ENCODE peak calls at places on chromosomes 4 and X, in ten cellular contexts. W is heart left ventricle; Q is small intestine; R is Panc1; J is body of pancreas; G is psoas muscle; T is cardiac muscle cell; U is kidney; P is OCI-LY7; E is CD8-positive, alpha-beta memory T cell. B is an unnamed sample. For H3K4me1, the result is how much of the 10 kb centered on the place peaks cover.

GRCh38 chr4:132269303-132269990 is 879.6 kb upstream of the PCDH10 start:
- DNase-seq in W (no peak), Q (no peak), R (no peak), J (no peak), G (no peak), T (no peak), U (no peak), P (no peak), E (no peak), B (no peak)

GRCh38 chrX:9530848-9531274 is 66.0 kb downstream of the TBL1X start:
- DNase-seq in W (peak), Q (peak), R (no peak), J (peak), G (peak), T (peak), U (peak), P (peak), E (peak), B (peak)

GRCh38 chr4:8319731-8320385 is 50.3 kb downstream of the HTRA3 start:
- DNase-seq in W (no peak), Q (no peak), R (no peak), J (peak), G (peak), T (no peak), U (peak), P (no peak), E (no peak), B (peak)

GRCh38 chr4:183139058-183139740 is 40.1 kb downstream of the WWC2 start:
- DNase-seq in W (no peak), Q (no peak), R (no peak), J (no peak), G (no peak), T (no peak), U (no peak), P (no peak), E (no peak), B (no peak)

GRCh38 chrX:66632473-66632872 is 6.4 kb downstream of the EDA2R start:
- DNase-seq in W (no peak), Q (no peak), R (no peak), J (no peak), G (no peak), T (no peak), U (no peak), P (no peak), E (no peak), B (no peak)

GRCh38 chrX:3717742-3718420 is 4.4 kb upstream of the PRKX start:
- DNase-seq in W (no peak), Q (no peak), R (no peak), J (no peak), G (no peak), T (peak), U (no peak), P (no peak), E (no peak), B (no peak)

GRCh38 chr4:99323761-99324160 is 2.6 kb upstream of the ADH1B start:
- DNase-seq in W (no peak), Q (no peak), R (no peak), J (no peak), G (no peak), T (peak), U (no peak), P (no peak), E (no peak), B (peak)

GRCh38 chr4:112881842-112882241 is 167.6 kb upstream of the ANK2 start:
- DNase-seq in W (no peak), Q (no peak), R (no peak), J (no peak), G (no peak), T (peak), U (no peak), P (no peak), E (no peak), B (no peak)

GRCh38 chr4:145130788-145131398 is 32.8 kb downstream of the ABCE1 start:
- DNase-seq in W (no peak), Q (no peak), R (no peak), J (no peak), G (no peak), T (peak), U (no peak), P (no peak), E (no peak), B (no peak)

GRCh38 chr4:78551420-78552351 is at the start of gene ANXA3:
- DNase-seq in W (peak), Q (peak), R (no peak), J (peak), G (peak), T (peak), U (peak), P (no peak), E (no peak), B (peak)

GRCh38 chr4:3299122-3299521 is 6.3 kb downstream of the RGS12 start:
- DNase-seq in W (peak), Q (no peak), R (no peak), J (no peak), G (no peak), T (no peak), U (peak), P (no peak), E (no peak), B (no peak)
- H3K27ac ChIP-seq in W (no peak), Q (no peak), R (no peak), J (no peak), G (peak), T (peak), U (no peak), P (no peak), E (no peak), B (no peak)

GRCh38 chrX:25853002-25853479 is 285.1 kb upstream of the MAGEB18 start:
- DNase-seq in W (no peak), Q (no peak), R (no peak), J (no peak), G (no peak), T (no peak), U (no peak), P (no peak), E (no peak), B (no peak)

GRCh38 chrX:25860322-25860721 is 277.8 kb upstream of the MAGEB18 start:
- DNase-seq in W (no peak), Q (no peak), R (no peak), J (no peak), G (no peak), T (no peak), U (peak), P (no peak), E (no peak), B (no peak)

GRCh38 chrX:25858273-25858880 is 279.8 kb upstream of the MAGEB18 start:
- DNase-seq in W (no peak), Q (no peak), R (no peak), J (no peak), G (no peak), T (peak), U (no peak), P (no peak), E (no peak), B (no peak)
- H3K4me3 ChIP-seq in W (no peak), Q (no peak), R (no peak), J (no peak), G (no peak), T (no peak), U (no peak), P (no peak), E (no peak), B (no peak)

GRCh38 chrX:103773445-103773844 is 3.2 kb upstream of the PLP1 start:
- DNase-seq in W (no peak), Q (no peak), R (no peak), J (no peak), G (no peak), T (no peak), U (no peak), P (no peak), E (no peak), B (no peak)

GRCh38 chrX:103776586-103776985 is at the start of gene PLP1:
- DNase-seq in W (no peak), Q (no peak), R (no peak), J (no peak), G (no peak), T (no peak), U (no peak), P (no peak), E (no peak), B (no peak)

GRCh38 chrX:103779156-103779555 is 2.5 kb downstream of the PLP1 start:
- DNase-seq in W (no peak), Q (no peak), R (no peak), J (no peak), G (no peak), T (peak), U (no peak), P (no peak), E (no peak), B (no peak)

DNA sequence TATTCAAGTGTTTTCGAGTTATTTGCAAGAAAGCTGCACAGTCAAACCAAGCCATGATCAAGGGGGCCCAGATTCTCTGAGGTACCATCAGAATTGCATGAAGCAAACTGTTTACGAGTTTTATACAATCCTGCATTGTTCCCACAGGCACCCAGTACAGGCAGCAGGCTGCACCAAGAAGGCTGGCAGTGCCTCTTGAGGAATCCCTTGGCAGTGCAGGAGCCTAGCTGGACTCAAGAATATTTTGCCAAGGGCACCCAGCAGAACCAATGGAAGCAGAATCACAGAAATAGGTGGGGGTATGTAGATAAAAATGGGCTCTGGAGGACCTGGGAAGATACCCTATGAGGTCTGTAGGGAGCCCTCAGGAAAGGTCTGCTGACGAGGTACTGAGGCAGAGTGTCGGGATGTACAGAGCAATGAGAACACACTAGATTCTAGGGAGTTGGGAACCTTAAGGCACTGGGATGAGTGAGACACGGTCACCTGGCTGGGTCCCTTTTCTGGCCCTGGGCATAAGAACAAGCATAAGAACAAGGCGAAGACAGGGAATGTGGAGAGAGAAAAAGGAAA is 2.5 kb upstream of the PLP1 start:
- DNase-seq in W (no peak), Q (peak), R (no peak), J (peak), G (no peak), T (peak), U (no peak), P (peak), E (no peak), B (peak)
- H3K4me1 ChIP-seq in W (under half), Q (under half), R (under half), J (under half), G (under half), T (under half), U (under half), P (under half), E (under half), B (under half)

DNA sequence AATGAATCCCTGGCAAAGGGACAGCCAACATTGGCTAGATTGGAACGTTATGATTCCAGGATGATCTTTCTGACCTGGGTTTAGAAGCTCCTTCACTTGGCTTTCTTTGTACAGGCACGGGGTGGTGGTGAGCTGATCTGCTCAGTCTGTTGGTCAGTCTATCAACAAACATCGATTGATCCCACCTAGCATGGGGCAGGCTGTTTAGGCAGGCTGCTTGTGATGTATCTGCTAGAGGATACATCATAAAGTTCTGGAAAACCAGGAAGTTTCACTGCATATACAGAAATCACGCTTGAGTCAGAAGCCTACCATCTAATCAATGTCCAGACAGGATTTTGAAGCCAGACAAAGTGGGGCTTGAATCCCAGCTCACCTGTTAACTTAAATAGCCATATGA is 6.9 kb downstream of the FRMD7 start:
- DNase-seq in W (no peak), Q (no peak), R (no peak), J (no peak), G (no peak), T (no peak), U (no peak), P (no peak), E (no peak), B (no peak)
- H3K27ac ChIP-seq in W (no peak), Q (no peak), R (no peak), J (no peak), G (no peak), T (no peak), U (no peak), P (no peak), E (no peak), B (no peak)